ENCODE peak calls at places on chromosomes 5 and 9, in six cellular contexts. F is IMR-90, Y is A172, K is T1000, W is iPS-NIHi11, N is HFFc6. S is an unnamed sample.

GRCh38 chr5:68911840-68912690 is 181.7 kb upstream of the SLC30A5 start:
- DNase-seq in Y (peak; percentile 72), W (no peak), N (peak; percentile 45), F (peak; percentile 78), K (no peak), S (no peak)

GRCh38 chr9:136278221-136278620 is 25.7 kb downstream of the CCDC187 start:
- DNase-seq in W (no peak), Y (no peak), F (no peak), N (no peak), K (no peak), S (no peak)

GRCh38 chr5:176180339-176180738 is 57.9 kb upstream of the SIMC1 start:
- DNase-seq in K (no peak), W (no peak), Y (peak; percentile 21), F (peak; percentile 60), N (peak; percentile 33), S (no peak)

GRCh38 chr5:115847290-115847689 is 5.6 kb downstream of the AP3S1 start:
- DNase-seq in K (no peak), F (no peak), Y (no peak), W (no peak), N (no peak), S (no peak)

GRCh38 chr9:113573303-113573958 is 109.9 kb downstream of the RGS3 start:
- DNase-seq in W (no peak), Y (no peak), F (no peak), K (no peak), N (no peak), S (no peak)

GRCh38 chr5:133757396-133757795 is 145.1 kb upstream of the FSTL4 start:
- DNase-seq in K (no peak), F (no peak), N (no peak), Y (no peak), W (no peak), S (no peak)

GRCh38 chr5:16916262-16916878 is 19.7 kb downstream of the MYO10 start:
- DNase-seq in K (no peak), W (no peak), F (peak; percentile 93), N (peak; percentile 95), Y (peak; percentile 95), S (peak; percentile 89)

GRCh38 chr9:113570749-113571711 is 107.5 kb downstream of the RGS3 start:
- DNase-seq in N (no peak), W (no peak), K (no peak), F (peak; percentile 66), Y (no peak), S (no peak)